ENCODE peak calls at places on chromosomes 5 and 9, in six cellular contexts. K is fibroblast of lung, M is fibroblast of mammary gland, R is endothelial cell, T is WERI-Rb-1, V is breast epithelium. F is an unnamed sample.

GRCh38 chr5:34053571-34054271 is 10.7 kb upstream of the C1QTNF3 start:
- DNase-seq in K (no peak), M (no peak), V (no peak), R (no peak), T (peak), F (no peak)

GRCh38 chr9:116274293-116274692 is 120.7 kb downstream of the PAPPA start:
- DNase-seq in R (no peak), K (no peak), V (no peak), M (peak), T (no peak), F (no peak)

GRCh38 chr9:4572184-4572826 is 82.0 kb downstream of the SLC1A1 start:
- DNase-seq in V (no peak), T (no peak), K (no peak), R (no peak), M (no peak), F (no peak)

GRCh38 chr5:137487600-137487999 is 11.5 kb downstream of the SPOCK1 start:
- DNase-seq in M (peak), K (no peak), V (no peak), R (no peak), T (no peak), F (no peak)

GRCh38 chr5:170273968-170274710 is 23.4 kb downstream of the LCP2 start:
- DNase-seq in K (no peak), T (no peak), M (no peak), R (peak), V (no peak), F (peak)

GRCh38 chr9:122991370-122991830 is 42.1 kb upstream of the GPR21 start:
- DNase-seq in R (no peak), T (no peak), K (peak), V (no peak), M (peak), F (peak)

GRCh38 chr9:135480071-135480941 is 724 bp downstream of the PPP1R26 start:
- DNase-seq in M (peak), T (peak), R (peak), V (no peak), K (peak), F (peak)

GRCh38 chr9:28264368-28264767 is 691.1 kb upstream of the C9orf72 start:
- DNase-seq in T (no peak), K (peak), R (no peak), V (no peak), M (peak), F (no peak)

GRCh38 chr5:36276864-36277263 is 24.8 kb downstream of the RANBP3L start:
- DNase-seq in M (no peak), R (no peak), T (no peak), K (no peak), V (no peak), F (no peak)

GRCh38 chr5:180366303-180366702 is 13.2 kb upstream of the GFPT2 start:
- DNase-seq in R (no peak), K (no peak), T (no peak), M (no peak), V (peak), F (no peak)

GRCh38 chr5:135488727-135489465 is 36.7 kb upstream of the TIFAB start:
- DNase-seq in V (no peak), R (peak), K (peak), M (peak), T (peak), F (no peak)

GRCh38 chr9:98899399-98900056 is 44.2 kb upstream of the COL15A1 start:
- DNase-seq in T (peak), R (no peak), M (peak), K (peak), V (no peak), F (no peak)

GRCh38 chr9:129676970-129677369 is 11.5 kb downstream of the PRRX2 start:
- DNase-seq in V (no peak), T (peak), M (peak), K (no peak), R (no peak), F (no peak)

GRCh38 chr5:172939561-172939960 is 19.7 kb upstream of the RPL26L1 start:
- DNase-seq in V (no peak), M (no peak), K (peak), R (no peak), T (peak), F (no peak)

GRCh38 chr5:100464418-100464817 is 70.8 kb upstream of the FAM174A start:
- DNase-seq in R (no peak), M (peak), V (no peak), K (peak), T (no peak), F (peak)

GRCh38 chr9:126781186-126781585 is 23.7 kb upstream of the ZBTB43 start:
- DNase-seq in M (no peak), R (no peak), K (no peak), V (no peak), T (no peak), F (no peak)

GRCh38 chr5:159098285-159099048 is 1.2 kb downstream of the EBF1 start:
- DNase-seq in M (no peak), K (no peak), R (no peak), T (no peak), V (no peak), F (no peak)

GRCh38 chr9:87684627-87685204 is 41.2 kb upstream of the CTSL start:
- DNase-seq in T (peak), K (peak), V (no peak), R (peak), M (peak), F (peak)

GRCh38 chr9:84945878-84946538 is 276.5 kb downstream of the NTRK2 start:
- DNase-seq in T (no peak), V (no peak), R (no peak), M (peak), K (no peak), F (no peak)

GRCh38 chr9:3857673-3858072 is 331.9 kb upstream of the RFX3 start:
- DNase-seq in T (no peak), M (peak), K (peak), R (no peak), V (no peak), F (no peak)

GRCh38 chr9:88993327-88993726 is 2.1 kb downstream of the S1PR3 start:
- DNase-seq in M (no peak), K (peak), T (no peak), R (no peak), V (no peak), F (no peak)

GRCh38 chr9:88989961-88990570 is 1.2 kb upstream of the S1PR3 start:
- DNase-seq in M (no peak), V (no peak), T (no peak), R (no peak), K (no peak), F (no peak)

GRCh38 chr9:88992556-88992955 is 1.3 kb downstream of the S1PR3 start:
- DNase-seq in M (peak), T (no peak), V (no peak), R (no peak), K (peak), F (no peak)

GRCh38 chr9:88990721-88991065 is 575 bp upstream of the S1PR3 start:
- DNase-seq in T (peak), R (peak), M (no peak), V (no peak), K (no peak), F (no peak)

DNA sequence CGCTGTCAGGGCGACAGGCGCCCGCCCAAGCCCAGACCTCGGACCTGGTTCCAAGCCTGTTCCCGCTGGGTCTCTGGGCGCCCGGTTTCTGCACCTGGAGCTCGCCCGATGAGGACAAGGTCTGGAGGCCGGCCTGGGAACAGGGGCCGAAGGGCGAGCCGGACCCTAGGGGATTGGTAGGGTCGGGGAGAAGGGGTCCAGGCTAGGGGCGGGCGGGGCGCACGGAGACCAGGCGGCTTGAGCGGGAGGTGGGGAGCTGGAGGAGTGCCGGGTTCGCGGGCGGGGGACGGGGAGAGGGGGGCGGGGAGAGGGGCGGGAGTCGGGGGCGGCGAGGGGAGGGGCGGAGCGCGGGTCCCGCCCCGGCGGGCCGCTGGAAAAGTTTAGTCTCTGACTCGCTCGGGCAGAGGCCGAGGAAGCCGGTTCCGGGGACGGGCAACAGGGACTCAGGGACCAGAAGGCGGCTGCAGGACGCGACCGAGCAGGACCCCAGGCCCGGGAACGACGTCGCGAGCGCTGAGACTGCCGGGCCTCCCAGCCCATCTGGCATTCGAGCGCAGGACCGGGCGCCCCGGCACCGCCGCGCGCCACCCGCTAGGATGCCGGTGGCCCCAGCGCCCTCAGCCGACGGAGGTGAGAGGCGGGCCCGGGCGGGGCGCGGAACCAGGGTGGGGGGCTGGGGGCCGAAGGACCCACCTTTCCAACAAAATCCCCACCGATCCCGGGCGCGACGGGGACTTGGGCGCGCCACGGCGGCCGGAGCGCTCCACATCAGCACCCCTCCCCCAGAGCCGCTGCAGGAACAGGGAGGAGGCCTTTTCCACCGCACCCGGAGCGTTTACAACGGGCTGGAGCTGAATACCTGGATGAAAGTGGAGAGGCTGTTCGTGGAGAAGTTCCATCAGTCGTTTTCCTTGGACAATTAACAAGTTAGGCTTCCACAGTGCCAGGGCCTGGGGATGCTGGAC is at the start of gene S1PR3:
- DNase-seq in M (peak), K (peak), R (peak), T (peak), V (no peak), F (peak)
- TF ChIP-seq CTCF in M (no peak), K (no peak), R (no peak), T (peak), V (no peak), F (no peak)

DNA sequence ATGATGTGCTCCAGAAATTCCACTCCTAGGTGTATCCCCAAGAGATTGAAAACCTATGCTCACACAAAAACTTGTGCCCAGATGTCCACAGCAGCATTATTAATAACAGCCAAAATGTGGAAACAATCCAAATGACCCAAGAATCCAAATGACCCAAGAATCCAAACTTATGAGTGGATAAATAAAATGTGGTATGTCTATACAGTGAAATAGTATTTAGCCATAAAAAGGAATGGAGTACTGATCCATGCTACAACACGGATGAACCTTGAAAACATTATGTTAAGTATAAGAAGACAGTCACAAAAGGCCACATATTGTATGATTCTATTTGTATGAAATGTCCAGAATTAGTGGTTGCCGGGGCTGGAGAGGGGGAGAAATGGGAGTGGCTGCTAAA is 80.3 kb downstream of the PSD2 start:
- DNase-seq in T (no peak), K (no peak), M (no peak), V (no peak), R (no peak), F (no peak)
- TF ChIP-seq CTCF in T (no peak), K (no peak), M (no peak), V (no peak), R (no peak), F (no peak)

GRCh38 chr9:80605793-80606192 is 1034.0 kb downstream of the TLE4 start:
- DNase-seq in R (no peak), T (no peak), M (no peak), K (no peak), V (no peak), F (no peak)

GRCh38 chr9:80602291-80602690 is 1030.5 kb downstream of the TLE4 start:
- DNase-seq in V (no peak), T (no peak), R (no peak), K (no peak), M (no peak), F (no peak)

DNA sequence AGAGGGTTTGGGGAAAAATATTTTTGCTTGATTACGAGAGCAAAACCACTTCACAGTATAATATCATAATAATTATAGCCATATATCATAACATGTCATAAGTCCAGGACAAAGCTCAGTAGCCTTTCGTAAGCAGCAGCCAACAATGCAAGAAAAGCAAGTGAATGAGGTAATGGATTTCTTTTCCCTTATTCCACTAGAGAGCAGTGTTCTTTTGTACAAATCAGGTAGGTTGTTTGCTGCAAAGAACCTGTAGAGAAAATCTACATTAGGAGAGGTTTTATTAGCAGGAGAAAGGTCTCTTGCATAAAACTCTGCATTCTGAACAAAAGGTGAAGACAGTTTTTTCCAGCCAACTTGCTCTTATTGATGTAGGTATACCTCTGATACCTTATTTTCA is 1033.4 kb downstream of the TLE4 start:
- DNase-seq in V (no peak), R (no peak), M (peak), K (peak), T (no peak), F (no peak)
- TF ChIP-seq CTCF in V (no peak), R (no peak), M (peak), K (peak), T (peak), F (no peak)

GRCh38 chr9:33742519-33742918 is 52.8 kb upstream of the PRSS3 start:
- DNase-seq in R (no peak), V (no peak), T (no peak), K (no peak), M (no peak), F (peak)
- TF ChIP-seq CTCF in R (no peak), V (no peak), T (peak), K (no peak), M (no peak), F (no peak)